ENCODE peak calls at places on chromosomes 11 and 22, in six cellular contexts. One of them, this sample, is unnamed.

GRCh38 chr11:129950319-129951034 is 52.2 kb downstream of the PRDM10 start:
- DNase-seq in activated naive CD4-positive, alpha-beta T cell treated with anti-CD3 and anti-CD28 coated beads for 36 hours: no peak
- DNase-seq in T-helper 2 cell: no peak
- DNase-seq in stimulated activated CD4-positive, alpha-beta T cell treated with anti-CD3 and anti-CD28 coated beads, Interleukin-2, amount 100 ng/mL, for 48 hours: no peak
- DNase-seq in fibroblast of the conjunctiva: peak
- DNase-seq in substantia nigra: no peak
- DNase-seq in this sample: no peak

GRCh38 chr11:43567396-43567975 is 113.1 kb upstream of the HSD17B12 start:
- DNase-seq in activated naive CD4-positive, alpha-beta T cell treated with anti-CD3 and anti-CD28 coated beads for 36 hours: no peak
- DNase-seq in T-helper 2 cell: no peak
- DNase-seq in stimulated activated CD4-positive, alpha-beta T cell treated with anti-CD3 and anti-CD28 coated beads, Interleukin-2, amount 100 ng/mL, for 48 hours: no peak
- DNase-seq in fibroblast of the conjunctiva: peak
- DNase-seq in substantia nigra: no peak
- DNase-seq in this sample: no peak

GRCh38 chr11:83124631-83125424 is 32.1 kb upstream of the PCF11 start:
- DNase-seq in activated naive CD4-positive, alpha-beta T cell treated with anti-CD3 and anti-CD28 coated beads for 36 hours: no peak
- DNase-seq in T-helper 2 cell: no peak
- DNase-seq in stimulated activated CD4-positive, alpha-beta T cell treated with anti-CD3 and anti-CD28 coated beads, Interleukin-2, amount 100 ng/mL, for 48 hours: no peak
- DNase-seq in fibroblast of the conjunctiva: no peak
- DNase-seq in substantia nigra: no peak
- DNase-seq in this sample: no peak

GRCh38 chr11:71326328-71326940 is 74.1 kb upstream of the SHANK2 start:
- DNase-seq in activated naive CD4-positive, alpha-beta T cell treated with anti-CD3 and anti-CD28 coated beads for 36 hours: no peak
- DNase-seq in T-helper 2 cell: no peak
- DNase-seq in stimulated activated CD4-positive, alpha-beta T cell treated with anti-CD3 and anti-CD28 coated beads, Interleukin-2, amount 100 ng/mL, for 48 hours: no peak
- DNase-seq in fibroblast of the conjunctiva: no peak
- DNase-seq in substantia nigra: no peak
- DNase-seq in this sample: no peak

GRCh38 chr22:27135582-27135981 is 478.2 kb downstream of the MIAT start:
- DNase-seq in activated naive CD4-positive, alpha-beta T cell treated with anti-CD3 and anti-CD28 coated beads for 36 hours: no peak
- DNase-seq in T-helper 2 cell: no peak
- DNase-seq in stimulated activated CD4-positive, alpha-beta T cell treated with anti-CD3 and anti-CD28 coated beads, Interleukin-2, amount 100 ng/mL, for 48 hours: no peak
- DNase-seq in fibroblast of the conjunctiva: no peak
- DNase-seq in substantia nigra: no peak
- DNase-seq in this sample: no peak

GRCh38 chr11:58498464-58498863 is 9.4 kb downstream of the OR5B21 start:
- DNase-seq in activated naive CD4-positive, alpha-beta T cell treated with anti-CD3 and anti-CD28 coated beads for 36 hours: peak
- DNase-seq in T-helper 2 cell: no peak
- DNase-seq in stimulated activated CD4-positive, alpha-beta T cell treated with anti-CD3 and anti-CD28 coated beads, Interleukin-2, amount 100 ng/mL, for 48 hours: no peak
- DNase-seq in fibroblast of the conjunctiva: no peak
- DNase-seq in substantia nigra: no peak
- DNase-seq in this sample: no peak

GRCh38 chr11:79352304-79352703 is 88.5 kb downstream of the TENM4 start:
- DNase-seq in activated naive CD4-positive, alpha-beta T cell treated with anti-CD3 and anti-CD28 coated beads for 36 hours: no peak
- DNase-seq in T-helper 2 cell: no peak
- DNase-seq in stimulated activated CD4-positive, alpha-beta T cell treated with anti-CD3 and anti-CD28 coated beads, Interleukin-2, amount 100 ng/mL, for 48 hours: no peak
- DNase-seq in fibroblast of the conjunctiva: no peak
- DNase-seq in substantia nigra: no peak
- DNase-seq in this sample: no peak

GRCh38 chr22:43439368-43440102 is 27.7 kb downstream of the MPPED1 start:
- DNase-seq in activated naive CD4-positive, alpha-beta T cell treated with anti-CD3 and anti-CD28 coated beads for 36 hours: no peak
- DNase-seq in T-helper 2 cell: no peak
- DNase-seq in stimulated activated CD4-positive, alpha-beta T cell treated with anti-CD3 and anti-CD28 coated beads, Interleukin-2, amount 100 ng/mL, for 48 hours: no peak
- DNase-seq in fibroblast of the conjunctiva: no peak
- DNase-seq in substantia nigra: no peak
- DNase-seq in this sample: no peak

GRCh38 chr22:49889071-49889470 is 29.2 kb downstream of the ALG12 start:
- DNase-seq in activated naive CD4-positive, alpha-beta T cell treated with anti-CD3 and anti-CD28 coated beads for 36 hours: no peak
- DNase-seq in T-helper 2 cell: no peak
- DNase-seq in stimulated activated CD4-positive, alpha-beta T cell treated with anti-CD3 and anti-CD28 coated beads, Interleukin-2, amount 100 ng/mL, for 48 hours: no peak
- DNase-seq in fibroblast of the conjunctiva: no peak
- DNase-seq in substantia nigra: no peak
- DNase-seq in this sample: no peak

GRCh38 chr11:57476223-57476882 is 16.0 kb downstream of the RTN4RL2 start:
- DNase-seq in activated naive CD4-positive, alpha-beta T cell treated with anti-CD3 and anti-CD28 coated beads for 36 hours: peak
- DNase-seq in T-helper 2 cell: no peak
- DNase-seq in stimulated activated CD4-positive, alpha-beta T cell treated with anti-CD3 and anti-CD28 coated beads, Interleukin-2, amount 100 ng/mL, for 48 hours: no peak
- DNase-seq in fibroblast of the conjunctiva: no peak
- DNase-seq in substantia nigra: no peak
- DNase-seq in this sample: no peak

GRCh38 chr11:66068923-66069714 is 953 bp upstream of the PACS1 start:
- DNase-seq in activated naive CD4-positive, alpha-beta T cell treated with anti-CD3 and anti-CD28 coated beads for 36 hours: peak
- DNase-seq in T-helper 2 cell: no peak
- DNase-seq in stimulated activated CD4-positive, alpha-beta T cell treated with anti-CD3 and anti-CD28 coated beads, Interleukin-2, amount 100 ng/mL, for 48 hours: peak
- DNase-seq in fibroblast of the conjunctiva: peak
- DNase-seq in substantia nigra: no peak
- DNase-seq in this sample: peak

GRCh38 chr11:94832604-94833238 is 64.6 kb downstream of the AMOTL1 start:
- DNase-seq in activated naive CD4-positive, alpha-beta T cell treated with anti-CD3 and anti-CD28 coated beads for 36 hours: no peak
- DNase-seq in T-helper 2 cell: no peak
- DNase-seq in stimulated activated CD4-positive, alpha-beta T cell treated with anti-CD3 and anti-CD28 coated beads, Interleukin-2, amount 100 ng/mL, for 48 hours: no peak
- DNase-seq in fibroblast of the conjunctiva: no peak
- DNase-seq in substantia nigra: no peak
- DNase-seq in this sample: no peak

GRCh38 chr11:38297670-38298069 is 1699.6 kb upstream of the RAG2 start:
- DNase-seq in activated naive CD4-positive, alpha-beta T cell treated with anti-CD3 and anti-CD28 coated beads for 36 hours: no peak
- DNase-seq in T-helper 2 cell: no peak
- DNase-seq in stimulated activated CD4-positive, alpha-beta T cell treated with anti-CD3 and anti-CD28 coated beads, Interleukin-2, amount 100 ng/mL, for 48 hours: no peak
- DNase-seq in fibroblast of the conjunctiva: no peak
- DNase-seq in substantia nigra: no peak
- DNase-seq in this sample: no peak

GRCh38 chr11:73259406-73260126 is 12.6 kb upstream of the P2RY6 start:
- DNase-seq in activated naive CD4-positive, alpha-beta T cell treated with anti-CD3 and anti-CD28 coated beads for 36 hours: no peak
- DNase-seq in T-helper 2 cell: no peak
- DNase-seq in stimulated activated CD4-positive, alpha-beta T cell treated with anti-CD3 and anti-CD28 coated beads, Interleukin-2, amount 100 ng/mL, for 48 hours: no peak
- DNase-seq in fibroblast of the conjunctiva: no peak
- DNase-seq in substantia nigra: no peak
- DNase-seq in this sample: no peak

GRCh38 chr11:69058501-69059270 is 10.0 kb downstream of the TPCN2 start:
- DNase-seq in activated naive CD4-positive, alpha-beta T cell treated with anti-CD3 and anti-CD28 coated beads for 36 hours: no peak
- DNase-seq in T-helper 2 cell: no peak
- DNase-seq in stimulated activated CD4-positive, alpha-beta T cell treated with anti-CD3 and anti-CD28 coated beads, Interleukin-2, amount 100 ng/mL, for 48 hours: no peak
- DNase-seq in fibroblast of the conjunctiva: no peak
- DNase-seq in substantia nigra: no peak
- DNase-seq in this sample: no peak

GRCh38 chr11:86741489-86742435 is 58.6 kb upstream of the PRSS23 start:
- DNase-seq in activated naive CD4-positive, alpha-beta T cell treated with anti-CD3 and anti-CD28 coated beads for 36 hours: no peak
- DNase-seq in T-helper 2 cell: no peak
- DNase-seq in stimulated activated CD4-positive, alpha-beta T cell treated with anti-CD3 and anti-CD28 coated beads, Interleukin-2, amount 100 ng/mL, for 48 hours: no peak
- DNase-seq in fibroblast of the conjunctiva: peak
- DNase-seq in substantia nigra: no peak
- DNase-seq in this sample: no peak

GRCh38 chr11:587978-588380 is 11.7 kb downstream of the PHRF1 start:
- DNase-seq in activated naive CD4-positive, alpha-beta T cell treated with anti-CD3 and anti-CD28 coated beads for 36 hours: peak
- DNase-seq in T-helper 2 cell: no peak
- DNase-seq in stimulated activated CD4-positive, alpha-beta T cell treated with anti-CD3 and anti-CD28 coated beads, Interleukin-2, amount 100 ng/mL, for 48 hours: peak
- DNase-seq in fibroblast of the conjunctiva: no peak
- DNase-seq in substantia nigra: no peak
- DNase-seq in this sample: no peak

GRCh38 chr11:6321356-6321755 is 1.1 kb upstream of the CAVIN3 start:
- DNase-seq in activated naive CD4-positive, alpha-beta T cell treated with anti-CD3 and anti-CD28 coated beads for 36 hours: no peak
- DNase-seq in T-helper 2 cell: no peak
- DNase-seq in stimulated activated CD4-positive, alpha-beta T cell treated with anti-CD3 and anti-CD28 coated beads, Interleukin-2, amount 100 ng/mL, for 48 hours: no peak
- DNase-seq in fibroblast of the conjunctiva: no peak
- DNase-seq in substantia nigra: no peak
- DNase-seq in this sample: no peak

GRCh38 chr22:28935713-28936112 is 52.3 kb downstream of the ZNRF3 start:
- DNase-seq in activated naive CD4-positive, alpha-beta T cell treated with anti-CD3 and anti-CD28 coated beads for 36 hours: no peak
- DNase-seq in T-helper 2 cell: no peak
- DNase-seq in stimulated activated CD4-positive, alpha-beta T cell treated with anti-CD3 and anti-CD28 coated beads, Interleukin-2, amount 100 ng/mL, for 48 hours: no peak
- DNase-seq in fibroblast of the conjunctiva: no peak
- DNase-seq in substantia nigra: no peak
- DNase-seq in this sample: no peak

GRCh38 chr11:105910095-105910715 is 111.8 kb downstream of the MSANTD4 start:
- DNase-seq in activated naive CD4-positive, alpha-beta T cell treated with anti-CD3 and anti-CD28 coated beads for 36 hours: no peak
- DNase-seq in T-helper 2 cell: no peak
- DNase-seq in stimulated activated CD4-positive, alpha-beta T cell treated with anti-CD3 and anti-CD28 coated beads, Interleukin-2, amount 100 ng/mL, for 48 hours: no peak
- DNase-seq in fibroblast of the conjunctiva: no peak
- DNase-seq in substantia nigra: no peak
- DNase-seq in this sample: no peak

GRCh38 chr11:3087373-3087772 is 30.1 kb upstream of the CARS1 start:
- DNase-seq in activated naive CD4-positive, alpha-beta T cell treated with anti-CD3 and anti-CD28 coated beads for 36 hours: no peak
- DNase-seq in T-helper 2 cell: no peak
- DNase-seq in stimulated activated CD4-positive, alpha-beta T cell treated with anti-CD3 and anti-CD28 coated beads, Interleukin-2, amount 100 ng/mL, for 48 hours: no peak
- DNase-seq in fibroblast of the conjunctiva: no peak
- DNase-seq in substantia nigra: no peak
- DNase-seq in this sample: no peak

GRCh38 chr11:117072517-117073218 is 25.6 kb downstream of the SIK3 start:
- DNase-seq in activated naive CD4-positive, alpha-beta T cell treated with anti-CD3 and anti-CD28 coated beads for 36 hours: no peak
- DNase-seq in T-helper 2 cell: no peak
- DNase-seq in stimulated activated CD4-positive, alpha-beta T cell treated with anti-CD3 and anti-CD28 coated beads, Interleukin-2, amount 100 ng/mL, for 48 hours: no peak
- DNase-seq in fibroblast of the conjunctiva: peak
- DNase-seq in substantia nigra: no peak
- DNase-seq in this sample: no peak

GRCh38 chr11:130421697-130422096 is 6.7 kb downstream of the ADAMTS8 start:
- DNase-seq in activated naive CD4-positive, alpha-beta T cell treated with anti-CD3 and anti-CD28 coated beads for 36 hours: no peak
- DNase-seq in T-helper 2 cell: no peak
- DNase-seq in stimulated activated CD4-positive, alpha-beta T cell treated with anti-CD3 and anti-CD28 coated beads, Interleukin-2, amount 100 ng/mL, for 48 hours: no peak
- DNase-seq in fibroblast of the conjunctiva: no peak
- DNase-seq in substantia nigra: no peak
- DNase-seq in this sample: no peak

GRCh38 chr11:33444835-33445594 is 187.8 kb downstream of the HIPK3 start:
- DNase-seq in activated naive CD4-positive, alpha-beta T cell treated with anti-CD3 and anti-CD28 coated beads for 36 hours: no peak
- DNase-seq in T-helper 2 cell: no peak
- DNase-seq in stimulated activated CD4-positive, alpha-beta T cell treated with anti-CD3 and anti-CD28 coated beads, Interleukin-2, amount 100 ng/mL, for 48 hours: no peak
- DNase-seq in fibroblast of the conjunctiva: no peak
- DNase-seq in substantia nigra: no peak
- DNase-seq in this sample: no peak